ENCODE peak calls at places on chromosomes 11 and 22, in six cellular contexts. U is prostate gland; N is pancreas; H is CD8-positive, alpha-beta T cell; Q is ovary; O is heart left ventricle. M is an unnamed sample.

GRCh38 chr11:83933008-83933407 is 646.8 kb upstream of the CCDC90B start:
- DNase-seq in N (no peak), U (no peak), O (no peak), H (no peak), Q (no peak), M (no peak)

GRCh38 chr11:87180743-87181142 is 143.0 kb downstream of the TMEM135 start:
- DNase-seq in Q (no peak), N (no peak), U (no peak), H (no peak), O (no peak), M (no peak)

GRCh38 chr11:60991457-60991856 is 20.0 kb downstream of the CD6 start:
- DNase-seq in N (no peak), H (no peak), O (no peak), Q (no peak), U (no peak), M (no peak)

GRCh38 chr22:26617251-26618199 is at the start of gene CRYBB1:
- DNase-seq in O (peak; percentile 27), H (no peak), N (no peak), U (no peak), Q (no peak), M (no peak)

GRCh38 chr11:27242591-27242990 is 120.4 kb downstream of the CCDC34 start:
- DNase-seq in O (no peak), Q (no peak), U (no peak), H (no peak), N (no peak), M (no peak)

GRCh38 chr11:111540114-111540920 is at the start of gene LAYN:
- DNase-seq in N (no peak), H (peak; percentile 18), U (peak; percentile 51), Q (peak; percentile 79), O (peak; percentile 69), M (no peak)

GRCh38 chr11:17066691-17067090 is 10.8 kb downstream of the RPS13 start:
- DNase-seq in U (no peak), N (no peak), H (no peak), O (no peak), Q (no peak), M (no peak)

GRCh38 chr11:105781807-105782206 is 171.9 kb downstream of the GRIA4 start:
- DNase-seq in N (no peak), Q (no peak), U (no peak), H (no peak), O (no peak), M (no peak)

GRCh38 chr11:29962243-29962642 is 54.6 kb downstream of the KCNA4 start:
- DNase-seq in N (no peak), U (no peak), Q (no peak), H (no peak), O (no peak), M (no peak)

GRCh38 chr11:128497057-128497957 is 90.1 kb downstream of the ETS1 start:
- DNase-seq in U (peak; percentile 66), N (peak; percentile 30), O (peak; percentile 64), Q (peak; percentile 66), H (no peak), M (no peak)

GRCh38 chr11:83540112-83540675 is 254.0 kb upstream of the CCDC90B start:
- DNase-seq in Q (no peak), U (no peak), N (no peak), O (no peak), H (no peak), M (no peak)

GRCh38 chr11:117045196-117045595 is 53.0 kb downstream of the SIK3 start:
- DNase-seq in Q (no peak), N (no peak), H (no peak), U (no peak), O (no peak), M (no peak)

GRCh38 chr22:22348127-22348814 is 103.7 kb downstream of the VPREB1 start:
- DNase-seq in Q (no peak), H (no peak), O (no peak), U (no peak), N (no peak), M (no peak)

GRCh38 chr11:15434529-15434928 is 319.8 kb downstream of the INSC start:
- DNase-seq in U (no peak), N (no peak), Q (no peak), O (no peak), H (no peak), M (no peak)

GRCh38 chr11:107123022-107123421 is 104.7 kb upstream of the GUCY1A2 start:
- DNase-seq in U (no peak), O (no peak), N (no peak), Q (no peak), H (no peak), M (no peak)

GRCh38 chr11:103808246-103808645 is 228.2 kb upstream of the DDI1 start:
- DNase-seq in N (no peak), O (no peak), U (no peak), Q (no peak), H (no peak), M (no peak)

GRCh38 chr11:82003671-82004148 is 730.0 kb downstream of the FAM181B start:
- DNase-seq in H (no peak), O (no peak), N (no peak), U (no peak), Q (no peak), M (no peak)

GRCh38 chr11:64086263-64086938 is 50.7 kb downstream of the FLRT1 start:
- DNase-seq in H (no peak), U (no peak), N (peak; percentile 55), O (no peak), Q (peak; percentile 65), M (no peak)

GRCh38 chr22:31812977-31813605 is 59.3 kb downstream of the DEPDC5 start:
- DNase-seq in N (no peak), U (no peak), O (no peak), H (no peak), Q (no peak), M (no peak)

GRCh38 chr11:119149371-119150275 is 771 bp downstream of the ABCG4 start:
- DNase-seq in O (no peak), U (no peak), H (no peak), N (no peak), Q (no peak), M (no peak)

GRCh38 chr22:49014227-49015201 is 813.2 kb downstream of the BRD1 start:
- DNase-seq in O (no peak), H (no peak), U (no peak), Q (no peak), N (no peak), M (no peak)

GRCh38 chr11:96167233-96167632 is 175.8 kb downstream of the MAML2 start:
- DNase-seq in N (no peak), O (no peak), Q (no peak), U (no peak), H (no peak), M (no peak)

GRCh38 chr22:50470491-50470890 is 4.3 kb downstream of the SBF1 start:
- DNase-seq in O (no peak), U (no peak), Q (no peak), N (no peak), H (no peak), M (no peak)

GRCh38 chr11:43649501-43649900 is 31.0 kb upstream of the HSD17B12 start:
- DNase-seq in Q (no peak), N (no peak), O (no peak), H (no peak), U (no peak), M (no peak)

GRCh38 chr11:10116588-10116987 is 177.4 kb downstream of the SBF2 start:
- DNase-seq in O (no peak), Q (no peak), H (no peak), N (no peak), U (no peak), M (no peak)

GRCh38 chr22:41367680-41368542 is 13.8 kb upstream of the TEF start:
- DNase-seq in H (no peak), Q (peak; percentile 72), N (peak; percentile 76), O (peak; percentile 43), U (peak; percentile 23), M (peak; percentile 74)

GRCh38 chr11:117300773-117301172 is 9.6 kb downstream of the BACE1-AS start:
- DNase-seq in O (no peak), U (no peak), H (no peak), N (no peak), Q (peak; percentile 40), M (no peak)

GRCh38 chr11:65493367-65494176 is 5.3 kb upstream of the MALAT1 start:
- DNase-seq in U (peak; percentile 87), H (no peak), Q (peak; percentile 54), O (peak; percentile 81), N (peak; percentile 68), M (peak; percentile 83)

GRCh38 chr22:31650391-31650790 is 11.6 kb downstream of the PISD start:
- DNase-seq in H (no peak), U (no peak), N (no peak), O (no peak), Q (no peak), M (no peak)

GRCh38 chr11:100003985-100004384 is 683.1 kb upstream of the ARHGAP42 start:
- DNase-seq in U (no peak), N (no peak), Q (no peak), O (no peak), H (no peak), M (no peak)

GRCh38 chr11:74437441-74437840 is 29.9 kb downstream of the KCNE3 start:
- DNase-seq in Q (no peak), N (no peak), H (no peak), O (no peak), U (no peak), M (no peak)

GRCh38 chr11:58923300-58923788 is 15.9 kb upstream of the GLYATL1 start:
- DNase-seq in Q (no peak), O (no peak), N (no peak), U (peak; percentile 22), H (no peak), M (no peak)

GRCh38 chr22:45502215-45503070 is at the start of gene FBLN1:
- DNase-seq in N (no peak), O (peak; percentile 55), Q (peak; percentile 68), U (no peak), H (no peak), M (no peak)
- TF ChIP-seq CTCF in N (no peak), O (no peak), Q (no peak), U (no peak), H (no peak), M (no peak)

DNA sequence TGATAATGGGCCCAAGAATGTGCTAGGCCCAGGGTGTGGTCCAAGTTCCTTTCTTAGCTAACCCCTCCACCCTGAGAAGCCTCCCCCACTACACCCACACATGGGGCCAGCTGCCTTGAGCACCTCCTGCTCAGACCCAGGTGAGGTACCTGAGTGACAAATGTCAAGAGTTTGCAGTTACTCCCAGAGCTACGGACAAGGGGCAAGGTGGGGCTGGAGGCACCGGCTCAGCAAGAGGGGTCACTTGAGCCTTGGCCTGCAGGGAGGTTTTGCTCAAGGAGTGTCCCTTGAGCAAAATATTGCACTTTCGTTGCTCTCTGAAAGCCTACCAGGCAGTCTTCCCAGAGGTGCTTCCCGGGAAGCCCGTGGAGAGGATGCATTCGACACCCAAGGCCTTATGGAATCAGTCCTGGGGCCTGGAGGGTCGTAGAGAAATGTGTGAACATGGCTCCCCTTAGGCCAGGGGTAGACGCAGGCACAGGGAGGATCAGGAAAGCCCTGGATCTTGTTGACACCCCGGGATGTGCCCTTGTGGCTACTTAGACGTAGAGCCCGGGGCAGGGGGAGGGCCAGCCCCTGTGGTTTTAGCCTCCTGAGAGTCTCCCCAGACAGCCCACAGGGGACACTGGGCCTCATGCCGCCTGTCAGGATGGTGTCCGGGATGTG is 114.2 kb downstream of the KCNQ1 start:
- DNase-seq in U (no peak), N (no peak), Q (no peak), H (no peak), O (no peak), M (no peak)
- H3K27ac ChIP-seq in U (no peak overlapping the region), N (no peak overlapping the region), Q (no peak overlapping the region), H (no peak overlapping the region), O (no peak overlapping the region), M (no peak overlapping the region)

GRCh38 chr11:47426062-47426956 is at the start of gene PSMC3:
- DNase-seq in O (peak; percentile 99), N (peak; percentile 98), Q (peak; percentile 97), H (peak; percentile 98), U (peak; percentile 98), M (peak; percentile 98)
- TF ChIP-seq CTCF in O (peak; percentile 5), N (no peak), Q (no peak), H (no peak), U (no peak), M (no peak)

GRCh38 chr11:62444271-62444833 is 25.5 kb downstream of the SCGB1A1 start:
- DNase-seq in Q (peak; percentile 74), O (peak; percentile 57), N (no peak), H (no peak), U (no peak), M (peak; percentile 55)
- H3K27ac ChIP-seq in Q (peak overlapping the region; percentile 63), O (peak overlapping the region; percentile 69), N (peak overlapping the region; percentile 58), H (no peak overlapping the region), U (peak overlapping the region; percentile 73), M (peak overlapping the region; percentile 82)

M was measured in lung.